ENCODE peak calls at places on chromosomes 7 and 10, in eight cellular contexts. Y, H, E, A, P, V, Z and N are unnamed samples.

GRCh38 chr7:28473567-28474266 is 61.4 kb downstream of the CREB5 start:
- DNase-seq in Y (no peak), H (no peak), E (no peak), A (no peak), P (no peak), V (no peak), Z (no peak), N (no peak)

GRCh38 chr7:30713397-30713796 is 31.1 kb upstream of the CRHR2 start:
- DNase-seq in Y (peak), H (no peak), E (no peak), A (no peak), P (no peak), V (no peak), Z (no peak), N (no peak)

GRCh38 chr7:102974366-102975236 is 61.8 kb downstream of the LRRC17 start:
- DNase-seq in Y (no peak), H (no peak), E (no peak), A (no peak), P (no peak), V (no peak), Z (no peak), N (no peak)

GRCh38 chr7:21941570-21942224 is 4.0 kb downstream of the CDCA7L start:
- DNase-seq in Y (peak), H (no peak), E (no peak), A (no peak), P (no peak), V (no peak), Z (no peak), N (peak)

GRCh38 chr10:125757742-125758141 is 17.9 kb downstream of the MMP21 start:
- DNase-seq in Y (no peak), H (no peak), E (no peak), A (no peak), P (no peak), V (no peak), Z (no peak), N (no peak)

GRCh38 chr10:96292971-96293909 is 11.0 kb upstream of the DNTT start:
- DNase-seq in Y (peak), H (no peak), E (peak), A (peak), P (peak), V (no peak), Z (peak), N (peak)

GRCh38 chr7:2886900-2887299 is 42.8 kb upstream of the GNA12 start:
- DNase-seq in Y (peak), H (no peak), E (peak), A (peak), P (peak), V (no peak), Z (peak), N (peak)

GRCh38 chr10:15591937-15592336 is 127.8 kb downstream of the ITGA8 start:
- DNase-seq in Y (no peak), H (no peak), E (no peak), A (no peak), P (no peak), V (no peak), Z (no peak), N (no peak)

GRCh38 chr7:50068026-50068425 is 25.0 kb downstream of the ZPBP start:
- DNase-seq in Y (peak), H (no peak), E (no peak), A (peak), P (no peak), V (no peak), Z (no peak), N (no peak)

GRCh38 chr7:30136339-30136738 is 1.6 kb downstream of the MTURN start:
- DNase-seq in Y (no peak), H (no peak), E (no peak), A (no peak), P (no peak), V (no peak), Z (no peak), N (no peak)

GRCh38 chr10:129440247-129440646 is 26.8 kb upstream of the MGMT start:
- DNase-seq in Y (peak), H (no peak), E (no peak), A (no peak), P (no peak), V (no peak), Z (no peak), N (no peak)

GRCh38 chr10:29811751-29812427 is 177.1 kb upstream of the SVIL start:
- DNase-seq in Y (peak), H (no peak), E (no peak), A (peak), P (peak), V (peak), Z (no peak), N (no peak)

GRCh38 chr7:91398341-91398740 is 134.1 kb downstream of the FZD1 start:
- DNase-seq in Y (no peak), H (no peak), E (no peak), A (no peak), P (no peak), V (no peak), Z (no peak), N (no peak)

GRCh38 chr7:135204271-135204872 is 7.0 kb downstream of the WDR91 start:
- DNase-seq in Y (no peak), H (no peak), E (no peak), A (no peak), P (peak), V (no peak), Z (no peak), N (no peak)

GRCh38 chr7:95213809-95214492 is 110.4 kb downstream of the PON1 start:
- DNase-seq in Y (peak), H (no peak), E (no peak), A (no peak), P (peak), V (peak), Z (no peak), N (no peak)

GRCh38 chr10:74960670-74961069 is 134.3 kb downstream of the KAT6B start:
- DNase-seq in Y (no peak), H (no peak), E (no peak), A (no peak), P (no peak), V (no peak), Z (no peak), N (no peak)

GRCh38 chr7:106997487-106998271 is 46.8 kb upstream of the PRKAR2B start:
- DNase-seq in Y (no peak), H (no peak), E (no peak), A (no peak), P (no peak), V (no peak), Z (no peak), N (no peak)

GRCh38 chr7:30976381-30976780 is 12.6 kb downstream of the GHRHR start:
- DNase-seq in Y (no peak), H (no peak), E (no peak), A (no peak), P (no peak), V (no peak), Z (no peak), N (no peak)

GRCh38 chr10:116597543-116597942 is 6.8 kb downstream of the PNLIPRP1 start:
- DNase-seq in Y (no peak), H (no peak), E (no peak), A (no peak), P (no peak), V (no peak), Z (no peak), N (no peak)

GRCh38 chr7:151699920-151700319 is 177.0 kb downstream of the PRKAG2 start:
- DNase-seq in Y (peak), H (no peak), E (no peak), A (no peak), P (no peak), V (no peak), Z (no peak), N (no peak)

GRCh38 chr7:22110227-22110839 is 164.6 kb upstream of the CDCA7L start:
- DNase-seq in Y (peak), H (peak), E (peak), A (peak), P (peak), V (peak), Z (peak), N (peak)

GRCh38 chr10:130867446-130868194 is 443.9 kb downstream of the TCERG1L start:
- DNase-seq in Y (no peak), H (peak), E (no peak), A (no peak), P (no peak), V (no peak), Z (no peak), N (no peak)

GRCh38 chr10:66180651-66181318 is 745.1 kb upstream of the LRRTM3 start:
- DNase-seq in Y (peak), H (no peak), E (peak), A (peak), P (peak), V (no peak), Z (peak), N (peak)

GRCh38 chr7:6202117-6202516 is 70.3 kb downstream of the CYTH3 start:
- DNase-seq in Y (no peak), H (no peak), E (no peak), A (no peak), P (no peak), V (no peak), Z (no peak), N (no peak)

GRCh38 chr7:20111821-20112542 is 105.2 kb downstream of the MACC1 start:
- DNase-seq in Y (no peak), H (no peak), E (no peak), A (no peak), P (no peak), V (no peak), Z (no peak), N (no peak)

GRCh38 chr7:140691368-140692045 is 5.0 kb upstream of the NDUFB2 start:
- DNase-seq in Y (no peak), H (peak), E (no peak), A (no peak), P (no peak), V (no peak), Z (no peak), N (no peak)
- TF ChIP-seq CTCF in Y (no peak), H (no peak), E (no peak), A (no peak), P (no peak), V (no peak), Z (no peak), N (no peak)

DNA sequence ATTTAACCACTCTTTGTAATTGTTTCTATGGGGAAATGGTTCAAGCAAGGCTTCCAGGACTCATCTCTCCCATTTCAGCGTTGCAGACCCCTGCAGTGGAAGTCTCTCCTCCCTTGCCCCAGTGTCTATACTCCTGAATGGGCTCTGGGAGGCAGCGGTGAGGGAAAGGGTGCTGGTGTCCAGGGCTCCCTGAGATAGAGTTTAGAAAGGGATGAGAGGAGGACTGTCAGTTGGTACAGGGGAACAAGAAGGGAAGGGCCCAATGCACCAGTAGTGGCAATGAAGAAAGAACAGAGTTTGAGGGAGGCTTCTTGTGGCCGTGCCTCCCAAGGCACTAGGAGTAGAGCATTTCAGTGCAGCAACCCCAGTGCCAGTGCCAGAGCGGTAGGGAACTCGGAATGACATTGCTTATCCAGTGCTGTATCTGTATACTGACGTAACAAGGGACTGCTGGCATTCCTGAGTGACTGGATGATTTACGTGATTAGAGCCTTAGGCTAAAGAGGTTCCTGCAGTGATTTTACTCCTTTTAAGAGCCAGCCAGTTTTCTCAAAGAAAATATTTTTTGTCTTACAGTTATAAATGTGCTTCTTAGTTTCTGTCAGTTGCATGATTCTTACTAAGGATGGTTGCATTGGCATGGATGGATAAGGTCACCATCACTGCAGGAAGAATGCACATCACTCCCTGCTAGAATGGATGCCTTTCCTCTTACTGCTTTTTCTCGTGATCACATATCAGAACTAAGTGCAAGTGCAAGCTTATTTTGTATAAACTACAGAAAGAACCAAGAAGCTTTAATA is 28.0 kb downstream of the PRPF18 start:
- DNase-seq in Y (peak), H (no peak), E (no peak), A (no peak), P (peak), V (no peak), Z (peak), N (no peak)
- TF ChIP-seq CTCF in Y (no peak), H (peak), E (no peak), A (no peak), P (peak), V (no peak), Z (no peak), N (no peak)

GRCh38 chr7:105399043-105399725 is 10.5 kb upstream of the SRPK2 start:
- DNase-seq in Y (no peak), H (no peak), E (no peak), A (no peak), P (peak), V (no peak), Z (no peak), N (peak)
- TF ChIP-seq CTCF in Y (peak), H (peak), E (peak), A (no peak), P (peak), V (no peak), Z (peak), N (peak)

GRCh38 chr7:130732980-130733865 is 784 bp downstream of the KLF14 start:
- DNase-seq in Y (no peak), H (no peak), E (no peak), A (peak), P (no peak), V (no peak), Z (peak), N (peak)
- TF ChIP-seq CTCF in Y (no peak), H (peak), E (no peak), A (no peak), P (no peak), V (no peak), Z (no peak), N (peak)

GRCh38 chr10:3622427-3622826 is 162.6 kb downstream of the KLF6 start:
- DNase-seq in Y (no peak), H (no peak), E (no peak), A (no peak), P (no peak), V (no peak), Z (no peak), N (no peak)
- TF ChIP-seq CTCF in Y (no peak), H (no peak), E (no peak), A (no peak), P (no peak), V (no peak), Z (no peak), N (peak)

GRCh38 chr10:88865281-88865876 is 13.7 kb upstream of the ANKRD22 start:
- DNase-seq in Y (peak), H (no peak), E (no peak), A (no peak), P (peak), V (no peak), Z (no peak), N (no peak)
- TF ChIP-seq CTCF in Y (peak), H (peak), E (no peak), A (no peak), P (peak), V (peak), Z (peak), N (peak)

DNA sequence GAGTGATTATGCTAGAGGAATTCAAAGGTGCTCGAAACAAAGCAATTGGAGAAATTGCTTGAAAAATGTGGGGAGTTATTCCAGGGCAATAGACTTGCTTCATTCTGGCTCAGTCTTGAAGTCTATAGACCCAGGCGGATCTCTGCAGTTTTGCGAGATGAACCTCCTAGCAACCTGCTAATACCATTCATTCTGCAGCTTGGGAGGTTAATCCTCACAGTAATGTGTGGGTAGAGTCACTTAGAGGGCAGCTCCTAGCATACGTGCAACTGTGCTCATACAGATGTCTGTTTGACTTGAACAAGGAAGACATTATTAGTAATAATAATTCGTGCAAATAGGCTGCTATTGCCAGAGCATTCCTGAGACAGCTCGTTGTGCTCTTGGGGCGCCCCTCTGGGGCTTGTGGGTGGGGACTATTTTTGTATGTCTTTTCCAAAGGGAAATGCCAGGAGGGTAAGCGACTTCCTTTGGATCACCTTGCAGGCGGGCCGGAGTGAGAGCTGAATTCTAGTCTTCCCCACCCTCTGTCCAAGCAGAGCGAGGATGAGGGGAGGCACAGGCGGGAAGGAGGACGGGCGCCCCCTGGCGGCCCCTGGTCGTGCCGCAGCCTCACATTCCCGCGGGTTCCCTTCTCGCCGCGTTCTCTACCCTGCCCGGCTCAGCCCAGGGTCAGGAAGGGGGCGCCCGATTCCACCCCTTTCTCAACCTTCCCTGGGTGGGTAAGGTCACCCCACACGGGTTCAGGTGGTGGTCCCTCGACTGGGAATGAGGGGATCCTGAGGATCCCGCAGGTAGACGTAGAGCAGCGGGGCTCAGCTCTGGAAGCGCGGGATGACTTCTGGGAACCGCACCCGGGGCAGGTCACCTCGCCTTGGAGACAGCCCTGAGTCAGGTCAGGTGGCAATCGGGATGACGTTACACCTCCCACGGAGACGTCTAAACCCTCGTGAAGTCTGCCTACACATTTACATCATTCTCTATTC is 241.5 kb downstream of the PHTF2 start:
- DNase-seq in Y (no peak), H (no peak), E (peak), A (peak), P (peak), V (peak), Z (no peak), N (peak)
- TF ChIP-seq CTCF in Y (peak), H (no peak), E (peak), A (peak), P (peak), V (peak), Z (peak), N (peak)

DNA sequence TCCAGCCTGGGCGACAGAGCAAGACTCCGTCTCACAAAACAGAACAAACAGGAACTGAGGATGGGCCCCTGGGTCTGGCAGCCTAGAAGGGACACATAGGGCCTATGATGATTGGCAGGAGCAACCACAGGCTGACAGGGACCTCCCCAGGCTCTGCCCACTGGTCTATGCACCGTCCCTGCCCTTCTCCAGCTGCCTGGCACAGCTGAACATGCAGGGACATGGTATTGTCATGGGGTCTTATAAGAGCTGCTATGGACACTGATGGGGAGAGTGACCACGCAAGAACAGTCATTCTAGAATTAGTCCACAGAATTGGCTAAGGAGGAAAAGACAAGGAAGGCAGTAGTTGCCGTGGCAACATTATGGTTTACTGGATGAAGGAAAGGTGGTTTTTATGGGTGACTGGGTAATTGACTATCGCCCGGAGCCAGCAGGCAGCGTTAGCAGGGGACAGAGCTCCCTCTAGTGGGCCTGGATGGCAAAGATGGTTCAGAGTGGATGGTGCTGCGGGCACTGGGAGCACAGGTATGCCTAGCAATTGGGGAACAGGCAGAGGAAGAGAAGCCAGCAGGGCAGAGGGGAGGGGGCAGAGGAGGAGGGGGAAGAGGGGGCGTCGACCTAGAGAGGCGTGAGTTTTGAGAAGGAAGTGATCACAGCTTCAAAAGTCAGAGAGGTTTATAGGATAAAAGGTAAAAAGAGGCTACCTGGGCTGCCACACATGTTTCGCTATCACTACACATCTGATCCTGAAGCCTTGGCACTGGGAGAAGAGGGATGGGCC is 7.8 kb upstream of the TRIM56 start:
- DNase-seq in Y (peak), H (peak), E (peak), A (peak), P (peak), V (peak), Z (peak), N (peak)
- TF ChIP-seq CTCF in Y (peak), H (peak), E (peak), A (peak), P (peak), V (peak), Z (peak), N (peak)